ENCODE peak calls at places on chromosomes 5 and 9, in seven cellular contexts. N, Q, E, I, T, X and V are unnamed samples.

GRCh38 chr5:128062172-128062746 is 21.3 kb upstream of the SLC12A2 start:
- DNase-seq in N (no peak), Q (no peak), E (peak; percentile 58), I (no peak), T (no peak), X (no peak), V (no peak)

GRCh38 chr9:130426883-130427282 is 17.9 kb upstream of the ASS1 start:
- DNase-seq in N (peak; percentile 33), Q (no peak), E (peak; percentile 77), I (peak; percentile 50), T (no peak), X (no peak), V (peak; percentile 33)

GRCh38 chr5:138844812-138845513 is 30.2 kb downstream of the LRRTM2 start:
- DNase-seq in N (no peak), Q (no peak), E (no peak), I (no peak), T (no peak), X (no peak), V (no peak)

GRCh38 chr9:20624201-20625002 is 2.1 kb upstream of the MLLT3 start:
- DNase-seq in N (peak; percentile 62), Q (peak; percentile 37), E (peak; percentile 81), I (peak; percentile 52), T (peak; percentile 15), X (peak; percentile 63), V (peak; percentile 48)

GRCh38 chr9:97577051-97577450 is 56.1 kb downstream of the TSTD2 start:
- DNase-seq in N (no peak), Q (no peak), E (no peak), I (no peak), T (no peak), X (no peak), V (no peak)

GRCh38 chr9:28001096-28001495 is 427.8 kb upstream of the C9orf72 start:
- DNase-seq in N (no peak), Q (no peak), E (no peak), I (no peak), T (no peak), X (no peak), V (no peak)

GRCh38 chr5:112293587-112293986 is 125.5 kb downstream of the EPB41L4A start:
- DNase-seq in N (no peak), Q (no peak), E (no peak), I (no peak), T (no peak), X (no peak), V (no peak)

GRCh38 chr9:4739587-4740372 is 1.2 kb downstream of the AK3 start:
- DNase-seq in N (no peak), Q (peak; percentile 24), E (peak; percentile 4), I (no peak), T (no peak), X (peak; percentile 41), V (no peak)

GRCh38 chr9:99249619-99250018 is 27.5 kb downstream of the SEC61B start:
- DNase-seq in N (no peak), Q (no peak), E (no peak), I (no peak), T (no peak), X (no peak), V (no peak)

GRCh38 chr5:175254155-175254554 is 189.8 kb downstream of the DRD1 start:
- DNase-seq in N (no peak), Q (no peak), E (no peak), I (no peak), T (no peak), X (no peak), V (no peak)

GRCh38 chr9:14654932-14655331 is 38.3 kb downstream of the ZDHHC21 start:
- DNase-seq in N (no peak), Q (no peak), E (no peak), I (no peak), T (no peak), X (no peak), V (no peak)

GRCh38 chr9:73219985-73220626 is 68.4 kb downstream of the ANXA1 start:
- DNase-seq in N (no peak), Q (peak; percentile 16), E (peak; percentile 30), I (no peak), T (no peak), X (no peak), V (no peak)

GRCh38 chr9:18632624-18633407 is 158.9 kb downstream of the ADAMTSL1 start:
- DNase-seq in N (no peak), Q (no peak), E (peak; percentile 82), I (peak; percentile 27), T (peak; percentile 7), X (peak; percentile 30), V (no peak)

GRCh38 chr5:65076251-65076869 is 307.6 kb downstream of the CWC27 start:
- DNase-seq in N (peak; percentile 43), Q (peak; percentile 54), E (peak; percentile 65), I (peak; percentile 24), T (no peak), X (no peak), V (no peak)

GRCh38 chr5:75279324-75279723 is 42.6 kb upstream of the ANKRD31 start:
- DNase-seq in N (no peak), Q (no peak), E (no peak), I (no peak), T (no peak), X (no peak), V (no peak)

GRCh38 chr9:94860678-94861588 is 134.4 kb downstream of the AOPEP start:
- DNase-seq in N (no peak), Q (peak; percentile 83), E (no peak), I (no peak), T (no peak), X (peak; percentile 34), V (no peak)

GRCh38 chr5:9715891-9716335 is 85.8 kb upstream of the TAS2R1 start:
- DNase-seq in N (no peak), Q (no peak), E (peak; percentile 35), I (no peak), T (no peak), X (no peak), V (no peak)

GRCh38 chr5:104353371-104353770 is 790.8 kb upstream of the NUDT12 start:
- DNase-seq in N (no peak), Q (no peak), E (peak; percentile 49), I (no peak), T (no peak), X (no peak), V (no peak)

GRCh38 chr9:120714846-120715231 is 569 bp upstream of the MEGF9 start:
- DNase-seq in N (no peak), Q (no peak), E (no peak), I (no peak), T (no peak), X (no peak), V (peak; percentile 27)

DNA sequence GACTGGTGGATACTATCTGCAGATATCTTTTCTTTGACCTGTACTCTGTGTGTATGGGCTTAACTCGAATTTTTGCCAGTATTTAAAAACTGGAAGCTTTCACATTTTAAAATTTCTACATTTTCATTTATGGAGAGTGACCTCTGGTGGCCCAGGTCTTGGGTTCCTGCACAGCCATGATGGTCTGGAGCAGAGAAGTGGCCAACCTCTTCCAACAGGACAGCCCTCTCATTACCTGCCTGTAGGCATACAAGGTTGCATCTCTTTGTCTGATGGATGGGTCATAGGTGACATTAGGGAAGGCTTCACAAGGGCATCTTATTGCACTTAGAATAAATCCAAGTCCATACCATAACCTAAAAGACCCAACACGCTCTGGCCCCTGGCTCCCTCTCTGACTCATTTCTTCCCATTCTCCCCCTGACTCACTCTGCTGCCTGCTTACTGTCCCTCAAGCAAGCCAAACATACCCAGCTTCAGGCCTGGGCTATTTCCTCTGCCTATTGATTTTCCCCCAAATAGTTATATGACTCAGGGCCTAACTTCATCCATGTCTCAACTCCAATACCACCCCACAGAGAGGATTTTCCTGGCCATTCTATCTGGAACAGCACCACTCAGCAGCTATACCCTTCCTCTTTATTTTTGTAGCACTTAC is 113.3 kb upstream of the SLC1A3 start:
- DNase-seq in N (no peak), Q (no peak), E (peak; percentile 84), I (no peak), T (no peak), X (no peak), V (no peak)
- TF ChIP-seq CTCF in N (no peak), Q (no peak), E (peak; percentile 43), I (no peak), T (no peak), X (no peak), V (no peak)

DNA sequence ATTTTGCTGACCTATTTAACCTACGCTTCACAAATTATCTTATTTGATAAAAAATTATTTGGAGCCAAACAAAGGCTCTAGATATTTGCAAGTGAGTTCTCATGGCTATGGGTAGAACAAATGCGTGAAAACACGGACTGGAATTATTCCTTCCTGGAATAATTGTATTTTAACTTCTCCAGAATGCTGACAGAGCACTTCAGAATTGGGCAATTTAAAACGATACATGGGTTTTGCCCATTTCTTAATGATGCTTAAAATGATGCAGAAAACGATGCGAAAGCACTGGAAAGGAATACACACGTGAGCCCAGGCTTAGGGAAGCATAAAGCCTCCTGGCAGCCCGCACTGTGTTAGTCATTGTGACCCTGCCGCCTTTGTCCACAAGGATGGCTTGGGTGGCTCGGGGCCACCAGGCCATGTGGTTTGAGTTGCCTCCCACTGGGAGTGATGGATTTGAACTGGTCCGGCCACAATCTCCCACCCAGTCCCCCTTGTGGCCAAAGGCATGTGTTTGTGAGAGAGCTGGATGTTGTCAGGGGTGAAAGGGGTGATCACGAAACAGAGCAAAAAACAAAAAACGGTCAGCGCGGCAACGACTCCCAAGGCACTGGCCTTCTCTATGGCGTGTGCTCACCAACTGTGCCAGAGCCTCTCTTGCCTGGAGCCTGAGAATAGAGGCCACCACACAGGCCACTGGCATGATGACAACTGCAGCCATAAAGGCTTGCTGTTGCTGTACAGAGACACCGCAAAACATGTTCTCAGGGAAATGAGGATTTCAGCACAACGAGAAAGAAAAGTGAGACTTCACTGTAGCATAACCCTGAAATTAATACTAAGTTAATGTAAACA is 234.2 kb upstream of the ADAMTS16 start:
- DNase-seq in N (no peak), Q (no peak), E (no peak), I (peak; percentile 49), T (no peak), X (no peak), V (no peak)
- TF ChIP-seq CTCF in N (no peak), Q (no peak), E (no peak), I (no peak), T (no peak), X (no peak), V (no peak)

GRCh38 chr5:173721259-173722232 is 105.1 kb upstream of the BOD1 start:
- DNase-seq in N (no peak), Q (no peak), E (no peak), I (no peak), T (no peak), X (no peak), V (no peak)
- TF ChIP-seq CTCF in N (no peak), Q (no peak), E (peak; percentile 21), I (no peak), T (no peak), X (no peak), V (peak; percentile 16)

GRCh38 chr5:160045004-160045403 is 36.1 kb downstream of the TTC1 start:
- DNase-seq in N (no peak), Q (no peak), E (no peak), I (no peak), T (no peak), X (no peak), V (no peak)

GRCh38 chr5:160040471-160040835 is 31.5 kb downstream of the TTC1 start:
- DNase-seq in N (no peak), Q (no peak), E (no peak), I (no peak), T (no peak), X (no peak), V (no peak)

GRCh38 chr5:160047362-160047761 is 38.4 kb downstream of the TTC1 start:
- DNase-seq in N (no peak), Q (no peak), E (no peak), I (no peak), T (no peak), X (no peak), V (no peak)

GRCh38 chr5:160039810-160040470 is 31.0 kb downstream of the TTC1 start:
- DNase-seq in N (no peak), Q (no peak), E (peak; percentile 86), I (no peak), T (peak; percentile 30), X (no peak), V (no peak)

GRCh38 chr5:160042674-160043073 is 33.7 kb downstream of the TTC1 start:
- DNase-seq in N (no peak), Q (no peak), E (no peak), I (no peak), T (no peak), X (no peak), V (no peak)
- TF ChIP-seq CTCF in N (no peak), Q (no peak), E (no peak), I (no peak), T (no peak), X (no peak), V (no peak)